ENCODE peak calls at places on chromosomes 6 and 20, in seven cellular contexts. P, B, E, D, M, F and V are unnamed samples.

GRCh38 chr6:53943410-53943809 is 148.6 kb downstream of the LRRC1 start:
- DNase-seq in P (no peak), B (no peak), E (no peak), D (no peak), M (no peak), F (no peak), V (no peak)

GRCh38 chr6:156866181-156866862 is 89.1 kb downstream of the ARID1B start:
- DNase-seq in P (peak; percentile 36), B (peak; percentile 89), E (no peak), D (peak; percentile 58), M (no peak), F (no peak), V (no peak)

GRCh38 chr20:33444797-33445560 is 1.4 kb upstream of the SNTA1 start:
- DNase-seq in P (no peak), B (peak; percentile 40), E (no peak), D (no peak), M (no peak), F (no peak), V (no peak)

GRCh38 chr20:44728835-44729342 is 13.7 kb downstream of the CCN5 start:
- DNase-seq in P (no peak), B (peak; percentile 100), E (peak; percentile 78), D (peak; percentile 81), M (no peak), F (peak; percentile 60), V (no peak)

GRCh38 chr6:169250660-169251059 is 3.0 kb downstream of the THBS2 start:
- DNase-seq in P (no peak), B (peak; percentile 96), E (no peak), D (peak; percentile 77), M (peak; percentile 61), F (no peak), V (no peak)

GRCh38 chr6:43205849-43206248 is 23.4 kb downstream of the DNPH1 start:
- DNase-seq in P (no peak), B (no peak), E (no peak), D (no peak), M (no peak), F (no peak), V (no peak)

GRCh38 chr6:66161546-66162108 is 454.6 kb upstream of the EYS start:
- DNase-seq in P (no peak), B (peak; percentile 12), E (no peak), D (no peak), M (no peak), F (no peak), V (no peak)

GRCh38 chr20:19784511-19785172 is 26.6 kb downstream of the RIN2 start:
- DNase-seq in P (peak; percentile 60), B (peak; percentile 98), E (peak; percentile 79), D (peak; percentile 81), M (no peak), F (peak; percentile 78), V (no peak)

GRCh38 chr6:66662196-66662595 is 955.2 kb upstream of the EYS start:
- DNase-seq in P (no peak), B (peak; percentile 42), E (no peak), D (peak; percentile 34), M (no peak), F (no peak), V (no peak)

GRCh38 chr6:152552616-152553209 is 84.4 kb downstream of the SYNE1 start:
- DNase-seq in P (peak; percentile 34), B (peak; percentile 60), E (peak; percentile 13), D (peak; percentile 59), M (peak; percentile 74), F (peak; percentile 54), V (peak; percentile 7)

GRCh38 chr6:30793521-30794194 is 49.3 kb upstream of the IER3 start:
- DNase-seq in P (peak; percentile 74), B (peak; percentile 81), E (no peak), D (peak; percentile 69), M (no peak), F (no peak), V (peak; percentile 59)

GRCh38 chr6:167953551-167953950 is 43.9 kb upstream of the KIF25 start:
- DNase-seq in P (no peak), B (no peak), E (no peak), D (no peak), M (no peak), F (no peak), V (no peak)

GRCh38 chr6:18496462-18496861 is 109.3 kb downstream of the RNF144B start:
- DNase-seq in P (no peak), B (peak; percentile 56), E (no peak), D (no peak), M (no peak), F (no peak), V (no peak)

GRCh38 chr20:23245553-23246128 is 105.0 kb upstream of the NXT1 start:
- DNase-seq in P (peak; percentile 80), B (peak; percentile 48), E (no peak), D (peak; percentile 62), M (peak; percentile 71), F (no peak), V (peak; percentile 45)

GRCh38 chr6:45543298-45544235 is 165.8 kb upstream of the SUPT3H start:
- DNase-seq in P (no peak), B (peak; percentile 87), E (no peak), D (peak; percentile 79), M (no peak), F (no peak), V (no peak)

GRCh38 chr6:82364087-82365010 is 732 bp downstream of the TPBG start:
- DNase-seq in P (peak; percentile 29), B (peak; percentile 68), E (no peak), D (peak; percentile 70), M (peak; percentile 74), F (peak; percentile 38), V (no peak)